ENCODE peak calls at places on chromosomes 6 and 20, in ten cellular contexts. M, B, G, Q, V, L, J, S, U and O are unnamed samples.

GRCh38 chr20:36959242-36959641 is 7.7 kb upstream of the SAMHD1 start:
- DNase-seq in M (no peak), B (no peak), G (no peak), Q (no peak), V (no peak), L (no peak), J (no peak), S (no peak), U (no peak), O (no peak)

GRCh38 chr20:8656335-8656734 is 412.6 kb upstream of the PLCB4 start:
- DNase-seq in M (no peak), B (no peak), G (peak; percentile 95), Q (no peak), V (no peak), L (no peak), J (no peak), S (no peak), U (no peak), O (no peak)

GRCh38 chr20:45095753-45096371 is 5.1 kb downstream of the KCNS1 start:
- DNase-seq in M (no peak), B (no peak), G (peak; percentile 59), Q (peak; percentile 37), V (peak; percentile 64), L (no peak), J (peak; percentile 28), S (peak; percentile 73), U (peak; percentile 60), O (no peak)

GRCh38 chr6:42093582-42094329 is 43.4 kb downstream of the TAF8 start:
- DNase-seq in M (no peak), B (no peak), G (no peak), Q (no peak), V (no peak), L (no peak), J (no peak), S (no peak), U (no peak), O (no peak)

GRCh38 chr6:116008470-116009229 is 52.0 kb downstream of the FRK start:
- DNase-seq in M (peak; percentile 34), B (no peak), G (peak; percentile 49), Q (no peak), V (no peak), L (no peak), J (no peak), S (peak; percentile 12), U (no peak), O (no peak)

GRCh38 chr20:48166082-48166835 is 381.0 kb upstream of the SULF2 start:
- DNase-seq in M (no peak), B (no peak), G (no peak), Q (no peak), V (no peak), L (no peak), J (no peak), S (no peak), U (no peak), O (no peak)

GRCh38 chr6:89547286-89547685 is 91.3 kb downstream of the LYRM2 start:
- DNase-seq in M (no peak), B (no peak), G (no peak), Q (no peak), V (no peak), L (no peak), J (no peak), S (no peak), U (no peak), O (no peak)

GRCh38 chr20:49964964-49965780 is 17.6 kb upstream of the SNAI1 start:
- DNase-seq in M (no peak), B (peak; percentile 71), G (peak; percentile 54), Q (no peak), V (peak; percentile 38), L (no peak), J (no peak), S (no peak), U (peak; percentile 59), O (no peak)

GRCh38 chr6:42429836-42430235 is 21.9 kb downstream of the TRERF1 start:
- DNase-seq in M (no peak), B (peak; percentile 30), G (no peak), Q (no peak), V (no peak), L (no peak), J (no peak), S (no peak), U (no peak), O (no peak)

GRCh38 chr6:84042603-84043002 is 9.0 kb downstream of the MRAP2 start:
- DNase-seq in M (no peak), B (no peak), G (no peak), Q (no peak), V (no peak), L (no peak), J (no peak), S (no peak), U (no peak), O (no peak)

GRCh38 chr20:38297916-38298674 is 5.9 kb upstream of the BPI start:
- DNase-seq in M (no peak), B (no peak), G (no peak), Q (no peak), V (no peak), L (no peak), J (no peak), S (no peak), U (no peak), O (no peak)

GRCh38 chr6:137849709-137850093 is 17.4 kb upstream of the TNFAIP3 start:
- DNase-seq in M (no peak), B (no peak), G (no peak), Q (no peak), V (no peak), L (no peak), J (no peak), S (no peak), U (no peak), O (no peak)

GRCh38 chr20:51955756-51956155 is 153.4 kb upstream of the SALL4 start:
- DNase-seq in M (peak; percentile 37), B (no peak), G (no peak), Q (no peak), V (no peak), L (no peak), J (no peak), S (no peak), U (no peak), O (no peak)

GRCh38 chr6:40972814-40973213 is 66.2 kb downstream of the UNC5CL start:
- DNase-seq in M (no peak), B (no peak), G (no peak), Q (no peak), V (no peak), L (no peak), J (no peak), S (no peak), U (no peak), O (no peak)

GRCh38 chr20:48011025-48011424 is 225.7 kb upstream of the SULF2 start:
- DNase-seq in M (no peak), B (no peak), G (no peak), Q (no peak), V (no peak), L (no peak), J (no peak), S (no peak), U (no peak), O (no peak)

GRCh38 chr6:149264629-149265028 is 52.9 kb upstream of the TAB2 start:
- DNase-seq in M (no peak), B (no peak), G (no peak), Q (peak; percentile 45), V (no peak), L (no peak), J (no peak), S (no peak), U (no peak), O (no peak)

GRCh38 chr6:65259080-65259479 is 447.9 kb downstream of the EYS start:
- DNase-seq in M (peak; percentile 23), B (no peak), G (peak; percentile 20), Q (no peak), V (no peak), L (no peak), J (no peak), S (peak; percentile 12), U (no peak), O (no peak)

GRCh38 chr6:3147914-3148757 is 9.2 kb downstream of the TUBB2A start:
- DNase-seq in M (no peak), B (no peak), G (no peak), Q (no peak), V (no peak), L (no peak), J (no peak), S (no peak), U (no peak), O (no peak)

GRCh38 chr6:42727084-42727601 is 4.7 kb upstream of the PRPH2 start:
- DNase-seq in M (no peak), B (peak; percentile 80), G (peak; percentile 31), Q (no peak), V (no peak), L (no peak), J (peak; percentile 49), S (peak; percentile 47), U (no peak), O (no peak)